ENCODE peak calls at places on chromosomes 4 and X, in nine cellular contexts. C is G401, T is NCI-H1092 treated with DMSO at 0.1 percent for 48 hours, J is iris pigment epithelial cell, F is NCI-H1105, G is upper lobe of right lung, U is activated T-helper 1 cell treated with Interleukin-2 at 50 U/mL for 16 hours, Z is neural crest cell, N is GM10248. M is an unnamed sample.

GRCh38 chr4:181832305-181832704 is 410.9 kb upstream of the TENM3 start:
- DNase-seq in U (no peak), C (no peak), J (no peak), G (no peak), F (no peak), Z (no peak), T (no peak), N (no peak), M (no peak)

GRCh38 chr4:17770845-17771244 is 10.6 kb downstream of the FAM184B start:
- DNase-seq in F (no peak), J (no peak), C (no peak), T (no peak), G (no peak), N (no peak), U (no peak), Z (no peak), M (no peak)

GRCh38 chr4:128823025-128823661 is 13.6 kb downstream of the JADE1 start:
- DNase-seq in N (no peak), C (no peak), J (peak; percentile 94), Z (no peak), T (no peak), G (no peak), F (no peak), U (no peak), M (no peak)

GRCh38 chrX:110086162-110086915 is 83.4 kb downstream of the TMEM164 start:
- DNase-seq in Z (no peak), F (no peak), N (no peak), T (no peak), U (no peak), G (no peak), J (peak; percentile 69), C (no peak), M (no peak)

GRCh38 chr4:62014982-62015739 is 815.0 kb downstream of the ADGRL3 start:
- DNase-seq in G (no peak), T (no peak), C (peak; percentile 49), N (no peak), F (peak; percentile 0), J (no peak), Z (no peak), U (no peak), M (no peak)

GRCh38 chr4:128871948-128872347 is 62.4 kb downstream of the JADE1 start:
- DNase-seq in U (no peak), J (peak; percentile 98), G (no peak), N (no peak), C (no peak), T (no peak), Z (no peak), F (no peak), M (no peak)

GRCh38 chrX:50635811-50636365 is 165.3 kb upstream of the DGKK start:
- DNase-seq in F (no peak), J (no peak), T (peak; percentile 30), Z (no peak), G (no peak), C (peak; percentile 5), U (no peak), N (no peak), M (no peak)

GRCh38 chr4:6233943-6234342 is 33.6 kb upstream of the JAKMIP1 start:
- DNase-seq in C (no peak), G (no peak), T (no peak), J (no peak), F (no peak), N (no peak), U (no peak), Z (no peak), M (no peak)

GRCh38 chr4:183164963-183165362 is 65.9 kb downstream of the WWC2 start:
- DNase-seq in Z (no peak), F (no peak), J (no peak), N (no peak), C (no peak), T (no peak), G (no peak), U (no peak), M (no peak)

GRCh38 chr4:42302348-42302747 is 94.9 kb upstream of the SHISA3 start:
- DNase-seq in F (peak; percentile 0), J (no peak), N (no peak), T (peak; percentile 63), C (peak; percentile 13), G (no peak), U (no peak), Z (peak; percentile 22), M (no peak)

GRCh38 chr4:104420766-104421165 is 73.9 kb downstream of the CXXC4 start:
- DNase-seq in F (no peak), J (peak; percentile 4), T (no peak), G (no peak), C (no peak), N (no peak), U (no peak), Z (no peak), M (no peak)

GRCh38 chr4:183098080-183098722 is 856 bp upstream of the WWC2 start:
- DNase-seq in U (no peak), C (no peak), J (peak; percentile 84), F (no peak), T (no peak), G (peak; percentile 88), Z (peak; percentile 20), N (peak; percentile 27), M (peak; percentile 48)

GRCh38 chr4:16205298-16206164 is 20.7 kb downstream of the TAPT1 start:
- DNase-seq in C (peak; percentile 69), G (no peak), T (peak; percentile 67), J (peak; percentile 31), F (peak; percentile 12), N (peak; percentile 50), Z (no peak), U (no peak), M (no peak)

GRCh38 chr4:154720123-154720522 is 23.7 kb upstream of the LRAT start:
- DNase-seq in Z (no peak), J (peak; percentile 20), F (no peak), U (no peak), N (no peak), C (no peak), G (no peak), T (no peak), M (no peak)

GRCh38 chr4:142961866-142962265 is 115.8 kb upstream of the INPP4B start:
- DNase-seq in F (no peak), Z (no peak), J (no peak), T (no peak), C (no peak), N (peak; percentile 5), G (no peak), U (no peak), M (no peak)

GRCh38 chrX:20378291-20378920 is 111.7 kb upstream of the RPS6KA3 start:
- DNase-seq in U (no peak), G (no peak), J (peak; percentile 34), F (no peak), T (peak; percentile 10), C (no peak), Z (no peak), N (peak; percentile 7), M (no peak)

GRCh38 chr4:2761035-2761923 is 5.1 kb upstream of the TNIP2 start:
- DNase-seq in C (no peak), J (peak; percentile 32), G (peak; percentile 78), F (no peak), T (no peak), U (no peak), N (peak; percentile 33), Z (no peak), M (peak; percentile 88)

GRCh38 chr4:1477045-1477905 is 71.0 kb upstream of the NKX1-1 start:
- DNase-seq in U (no peak), G (peak; percentile 48), Z (no peak), J (no peak), F (no peak), N (no peak), C (no peak), T (no peak), M (no peak)

GRCh38 chr4:173214231-173214630 is 45.6 kb downstream of the GALNT7 start:
- DNase-seq in Z (no peak), F (no peak), C (no peak), N (no peak), T (no peak), J (no peak), U (no peak), G (no peak), M (no peak)

GRCh38 chrX:1421433-1422134 is 29.7 kb upstream of the SLC25A6 start:
- DNase-seq in F (no peak), J (no peak), Z (no peak), C (no peak), G (peak; percentile 28), U (no peak), T (no peak), N (no peak), M (no peak)

GRCh38 chr4:112523008-112523440 is 7.0 kb upstream of the NEUROG2 start:
- DNase-seq in C (no peak), T (no peak), G (no peak), F (no peak), J (peak; percentile 28), U (no peak), N (peak; percentile 71), Z (peak; percentile 46), M (peak; percentile 67)

GRCh38 chrX:11470231-11470630 is 177.0 kb downstream of the AMELX start:
- DNase-seq in J (peak; percentile 87), G (no peak), Z (no peak), F (peak; percentile 1), C (no peak), N (no peak), T (no peak), U (no peak), M (no peak)

GRCh38 chrX:16638533-16638932 is 11.4 kb upstream of the S100G start:
- DNase-seq in N (no peak), F (no peak), C (no peak), G (no peak), Z (no peak), T (no peak), U (no peak), J (peak; percentile 56), M (no peak)

GRCh38 chrX:104370089-104370488 is 115.4 kb upstream of the ESX1 start:
- DNase-seq in N (no peak), J (peak; percentile 18), T (no peak), G (no peak), C (peak; percentile 25), Z (no peak), U (no peak), F (no peak), M (no peak)

GRCh38 chr4:140103676-140104075 is 50.3 kb downstream of the MAML3 start:
- DNase-seq in G (no peak), J (peak; percentile 64), N (no peak), C (peak; percentile 72), T (no peak), F (no peak), U (no peak), Z (no peak), M (no peak)

GRCh38 chr4:153257151-153257620 is 52.9 kb downstream of the TRIM2 start:
- DNase-seq in C (peak; percentile 95), F (peak; percentile 33), U (no peak), G (no peak), J (peak; percentile 81), N (peak; percentile 49), Z (peak; percentile 37), T (no peak), M (no peak)

GRCh38 chrX:41076742-41077141 is 8.5 kb upstream of the USP9X start:
- DNase-seq in Z (no peak), U (no peak), C (no peak), G (no peak), N (no peak), F (no peak), T (no peak), J (no peak), M (no peak)

GRCh38 chr4:36226430-36227227 is 17.7 kb downstream of the ARAP2 start:
- DNase-seq in N (no peak), C (no peak), F (no peak), J (no peak), Z (no peak), U (no peak), T (no peak), G (no peak), M (no peak)

GRCh38 chr4:27088491-27088890 is 227.8 kb downstream of the STIM2 start:
- DNase-seq in U (no peak), T (no peak), C (no peak), J (no peak), Z (no peak), N (no peak), G (no peak), F (no peak), M (no peak)

GRCh38 chr4:98997176-98997575 is 1.7 kb downstream of the METAP1 start:
- DNase-seq in U (no peak), Z (no peak), C (peak; percentile 8), G (no peak), F (no peak), T (no peak), N (no peak), J (no peak), M (no peak)

GRCh38 chr4:22932326-22932725 is 239.6 kb downstream of the GBA3 start:
- DNase-seq in U (no peak), T (no peak), G (no peak), F (peak; percentile 17), N (no peak), J (no peak), C (peak; percentile 3), Z (no peak), M (no peak)